ENCODE peak calls at places on chromosome 4, in six cellular contexts. One of them, this sample, is unnamed.

GRCh38 chr4:73723029-73723428 is 17.3 kb upstream of the CXCL8 start:
- DNase-seq in HCT116: no peak
- DNase-seq in K562: no peak
- DNase-seq in GM12878: no peak
- DNase-seq in SK-N-SH: no peak
- DNase-seq in H1: no peak
- DNase-seq in this sample: no peak

GRCh38 chr4:161829631-161830030 is 334.2 kb downstream of the FSTL5 start:
- DNase-seq in HCT116: no peak
- DNase-seq in K562: no peak
- DNase-seq in GM12878: no peak
- DNase-seq in SK-N-SH: no peak
- DNase-seq in H1: no peak
- DNase-seq in this sample: no peak

GRCh38 chr4:120000591-120001296 is 65.9 kb downstream of the MAD2L1 start:
- DNase-seq in HCT116: no peak
- DNase-seq in K562: no peak
- DNase-seq in GM12878: no peak
- DNase-seq in SK-N-SH: no peak
- DNase-seq in H1: no peak
- DNase-seq in this sample: no peak

GRCh38 chr4:88027611-88028608 is 20.5 kb downstream of the PKD2 start:
- DNase-seq in HCT116: no peak
- DNase-seq in K562: no peak
- DNase-seq in GM12878: no peak
- DNase-seq in SK-N-SH: no peak
- DNase-seq in H1: no peak
- DNase-seq in this sample: no peak

GRCh38 chr4:176300565-176300964 is 19.2 kb upstream of the SPCS3 start:
- DNase-seq in HCT116: no peak
- DNase-seq in K562: no peak
- DNase-seq in GM12878: no peak
- DNase-seq in SK-N-SH: no peak
- DNase-seq in H1: no peak
- DNase-seq in this sample: no peak

GRCh38 chr4:110669663-110670062 is 46.8 kb upstream of the PITX2 start:
- DNase-seq in HCT116: no peak
- DNase-seq in K562: no peak
- DNase-seq in GM12878: no peak
- DNase-seq in SK-N-SH: no peak
- DNase-seq in H1: no peak
- DNase-seq in this sample: no peak

GRCh38 chr4:181637186-181638105 is 605.8 kb upstream of the TENM3 start:
- DNase-seq in HCT116: no peak
- DNase-seq in K562: no peak
- DNase-seq in GM12878: no peak
- DNase-seq in SK-N-SH: no peak
- DNase-seq in H1: no peak
- DNase-seq in this sample: no peak

GRCh38 chr4:68176904-68177303 is 47.2 kb upstream of the TMPRSS11F start:
- DNase-seq in HCT116: no peak
- DNase-seq in K562: no peak
- DNase-seq in GM12878: no peak
- DNase-seq in SK-N-SH: no peak
- DNase-seq in H1: no peak
- DNase-seq in this sample: no peak

GRCh38 chr4:61938250-61938846 is 738.2 kb downstream of the ADGRL3 start:
- DNase-seq in HCT116: no peak
- DNase-seq in K562: no peak
- DNase-seq in GM12878: no peak
- DNase-seq in SK-N-SH: peak
- DNase-seq in H1: no peak
- DNase-seq in this sample: no peak

GRCh38 chr4:151055539-151055938 is 40.5 kb upstream of the LRBA start:
- DNase-seq in HCT116: no peak
- DNase-seq in K562: no peak
- DNase-seq in GM12878: no peak
- DNase-seq in SK-N-SH: no peak
- DNase-seq in H1: no peak
- DNase-seq in this sample: no peak

GRCh38 chr4:121633642-121634041 is 63.1 kb downstream of the ANXA5 start:
- DNase-seq in HCT116: no peak
- DNase-seq in K562: no peak
- DNase-seq in GM12878: no peak
- DNase-seq in SK-N-SH: no peak
- DNase-seq in H1: no peak
- DNase-seq in this sample: no peak

GRCh38 chr4:151917145-151917775 is 156.5 kb upstream of the GATB start:
- DNase-seq in HCT116: no peak
- DNase-seq in K562: no peak
- DNase-seq in GM12878: no peak
- DNase-seq in SK-N-SH: no peak
- DNase-seq in H1: no peak
- DNase-seq in this sample: no peak

GRCh38 chr4:158068063-158068462 is 104.8 kb downstream of the GASK1B start:
- DNase-seq in HCT116: no peak
- DNase-seq in K562: no peak
- DNase-seq in GM12878: no peak
- DNase-seq in SK-N-SH: no peak
- DNase-seq in H1: no peak
- DNase-seq in this sample: no peak

GRCh38 chr4:94032754-94033153 is 174.9 kb upstream of the SMARCAD1 start:
- DNase-seq in HCT116: no peak
- DNase-seq in K562: no peak
- DNase-seq in GM12878: no peak
- DNase-seq in SK-N-SH: peak
- DNase-seq in H1: peak
- DNase-seq in this sample: no peak

GRCh38 chr4:188778880-188779279 is 639.6 kb downstream of the TRIML1 start:
- DNase-seq in HCT116: no peak
- DNase-seq in K562: no peak
- DNase-seq in GM12878: no peak
- DNase-seq in SK-N-SH: no peak
- DNase-seq in H1: no peak
- DNase-seq in this sample: no peak

GRCh38 chr4:26104056-26104685 is 190.2 kb downstream of the SMIM20 start:
- DNase-seq in HCT116: no peak
- DNase-seq in K562: no peak
- DNase-seq in GM12878: no peak
- DNase-seq in SK-N-SH: no peak
- DNase-seq in H1: no peak
- DNase-seq in this sample: no peak

GRCh38 chr4:76078033-76078613 is 3.6 kb downstream of the ART3 start:
- DNase-seq in HCT116: no peak
- DNase-seq in K562: no peak
- DNase-seq in GM12878: no peak
- DNase-seq in SK-N-SH: no peak
- DNase-seq in H1: no peak
- DNase-seq in this sample: no peak

GRCh38 chr4:149223659-149224058 is 592.0 kb downstream of the IQCM start:
- DNase-seq in HCT116: no peak
- DNase-seq in K562: no peak
- DNase-seq in GM12878: no peak
- DNase-seq in SK-N-SH: no peak
- DNase-seq in H1: no peak
- DNase-seq in this sample: no peak

GRCh38 chr4:76251448-76252270 is at the start of gene FAM47E:
- DNase-seq in HCT116: no peak
- DNase-seq in K562: peak
- DNase-seq in GM12878: no peak
- DNase-seq in SK-N-SH: peak
- DNase-seq in H1: peak
- DNase-seq in this sample: no peak

GRCh38 chr4:89836031-89836777 is 757 bp downstream of the SNCA start:
- DNase-seq in HCT116: no peak
- DNase-seq in K562: peak
- DNase-seq in GM12878: no peak
- DNase-seq in SK-N-SH: peak
- DNase-seq in H1: peak
- DNase-seq in this sample: no peak

GRCh38 chr4:92012899-92013867 is 290.6 kb upstream of the GRID2 start:
- DNase-seq in HCT116: no peak
- DNase-seq in K562: no peak
- DNase-seq in GM12878: no peak
- DNase-seq in SK-N-SH: no peak
- DNase-seq in H1: peak
- DNase-seq in this sample: no peak

GRCh38 chr4:77358315-77358928 is 201.4 kb downstream of the CCNG2 start:
- DNase-seq in HCT116: peak
- DNase-seq in K562: peak
- DNase-seq in GM12878: no peak
- DNase-seq in SK-N-SH: peak
- DNase-seq in H1: no peak
- DNase-seq in this sample: peak

GRCh38 chr4:177051473-177052060 is 258.1 kb upstream of the NEIL3 start:
- DNase-seq in HCT116: peak
- DNase-seq in K562: peak
- DNase-seq in GM12878: no peak
- DNase-seq in SK-N-SH: peak
- DNase-seq in H1: peak
- DNase-seq in this sample: no peak

GRCh38 chr4:76589872-76590846 is 155.1 kb downstream of the SHROOM3 start:
- DNase-seq in HCT116: peak
- DNase-seq in K562: no peak
- DNase-seq in GM12878: no peak
- DNase-seq in SK-N-SH: peak
- DNase-seq in H1: peak
- DNase-seq in this sample: no peak

GRCh38 chr4:13523591-13524503 is 20.5 kb downstream of the NKX3-2 start:
- DNase-seq in HCT116: no peak
- DNase-seq in K562: no peak
- DNase-seq in GM12878: no peak
- DNase-seq in SK-N-SH: peak
- DNase-seq in H1: peak
- DNase-seq in this sample: no peak

GRCh38 chr4:184434496-184435066 is 39.8 kb downstream of the IRF2 start:
- DNase-seq in HCT116: no peak
- DNase-seq in K562: no peak
- DNase-seq in GM12878: no peak
- DNase-seq in SK-N-SH: no peak
- DNase-seq in H1: no peak
- DNase-seq in this sample: no peak

GRCh38 chr4:16236402-16237023 is 10.2 kb upstream of the TAPT1 start:
- DNase-seq in HCT116: no peak
- DNase-seq in K562: no peak
- DNase-seq in GM12878: no peak
- DNase-seq in SK-N-SH: no peak
- DNase-seq in H1: no peak
- DNase-seq in this sample: no peak

GRCh38 chr4:16238304-16238703 is 12.0 kb upstream of the TAPT1 start:
- DNase-seq in HCT116: no peak
- DNase-seq in K562: no peak
- DNase-seq in GM12878: no peak
- DNase-seq in SK-N-SH: no peak
- DNase-seq in H1: no peak
- DNase-seq in this sample: no peak

GRCh38 chr4:16240300-16240699 is 14.0 kb upstream of the TAPT1 start:
- DNase-seq in HCT116: no peak
- DNase-seq in K562: no peak
- DNase-seq in GM12878: no peak
- DNase-seq in SK-N-SH: no peak
- DNase-seq in H1: no peak
- DNase-seq in this sample: no peak

GRCh38 chr4:16239086-16239485 is 12.8 kb upstream of the TAPT1 start:
- DNase-seq in HCT116: no peak
- DNase-seq in K562: no peak
- DNase-seq in GM12878: no peak
- DNase-seq in SK-N-SH: no peak
- DNase-seq in H1: no peak
- DNase-seq in this sample: no peak

GRCh38 chr4:16237715-16238114 is 11.4 kb upstream of the TAPT1 start:
- DNase-seq in HCT116: no peak
- DNase-seq in K562: no peak
- DNase-seq in GM12878: no peak
- DNase-seq in SK-N-SH: no peak
- DNase-seq in H1: no peak
- DNase-seq in this sample: no peak
- TF ChIP-seq POLR2AphosphoS5 in HCT116: no peak
- TF ChIP-seq POLR2AphosphoS5 in K562: no peak
- TF ChIP-seq POLR2AphosphoS5 in GM12878: no peak
- TF ChIP-seq POLR2AphosphoS5 in SK-N-SH: no peak
- TF ChIP-seq POLR2AphosphoS5 in H1: no peak
- TF ChIP-seq POLR2AphosphoS5 in this sample: no peak

GRCh38 chr4:1041936-1042330 is 30.5 kb downstream of the FGFRL1 start:
- DNase-seq in HCT116: no peak
- DNase-seq in K562: no peak
- DNase-seq in GM12878: no peak
- DNase-seq in SK-N-SH: no peak
- DNase-seq in H1: no peak
- DNase-seq in this sample: no peak
- TF ChIP-seq SIN3A in HCT116: no peak
- TF ChIP-seq SIN3A in K562: no peak
- TF ChIP-seq SIN3A in GM12878: no peak
- TF ChIP-seq SIN3A in SK-N-SH: no peak
- TF ChIP-seq SIN3A in H1: no peak
- TF ChIP-seq SIN3A in this sample: no peak

DNA sequence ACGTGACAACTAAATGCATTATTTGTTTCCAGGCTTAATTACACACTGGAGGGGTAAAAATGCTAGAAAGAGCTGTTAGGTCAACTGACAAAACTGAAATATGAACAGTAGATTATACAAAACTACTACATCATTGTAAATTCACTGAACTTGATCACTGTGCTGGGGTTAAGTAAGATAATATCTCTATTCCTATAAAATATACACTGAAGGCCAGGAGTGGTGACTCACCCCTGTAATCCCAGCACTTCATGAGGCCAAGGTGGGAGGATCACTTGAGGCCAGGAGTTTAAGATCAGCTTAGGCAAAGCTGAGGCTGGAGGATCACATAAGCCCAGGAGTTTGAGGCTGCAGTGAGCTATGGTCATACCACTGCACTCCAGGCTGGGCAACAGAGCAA is 31.8 kb upstream of the NKX6-1 start:
- DNase-seq in HCT116: no peak
- DNase-seq in K562: no peak
- DNase-seq in GM12878: no peak
- DNase-seq in SK-N-SH: no peak
- DNase-seq in H1: no peak
- DNase-seq in this sample: no peak
- TF ChIP-seq POLR2AphosphoS5 in HCT116: no peak
- TF ChIP-seq POLR2AphosphoS5 in K562: no peak
- TF ChIP-seq POLR2AphosphoS5 in GM12878: no peak
- TF ChIP-seq POLR2AphosphoS5 in SK-N-SH: no peak
- TF ChIP-seq POLR2AphosphoS5 in H1: no peak
- TF ChIP-seq POLR2AphosphoS5 in this sample: no peak

DNA sequence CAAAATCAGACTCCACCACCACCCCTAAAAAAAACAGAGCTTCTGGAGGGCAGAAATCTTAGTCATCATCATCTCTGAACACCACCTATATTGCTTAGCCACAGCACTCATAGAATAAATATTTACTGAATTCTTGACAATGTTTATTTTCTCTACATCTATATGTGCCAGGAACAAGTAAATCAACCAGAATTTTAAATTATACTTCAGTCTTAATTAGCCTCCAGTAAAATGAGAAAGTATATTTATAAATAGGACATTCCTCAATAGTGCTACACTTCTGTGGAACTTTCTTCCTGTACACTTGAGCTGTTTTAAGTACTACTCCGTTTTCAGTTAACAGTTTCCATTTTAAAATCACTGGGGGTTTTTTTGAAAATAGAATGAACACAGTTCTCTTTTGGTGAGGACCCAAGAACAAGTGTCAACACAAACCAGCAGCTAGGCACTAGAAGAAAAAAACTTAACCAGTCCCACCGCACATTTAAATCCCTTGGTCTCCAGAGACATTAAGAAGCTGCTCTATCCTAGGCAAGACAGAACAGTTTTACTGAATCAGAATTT is 25.5 kb downstream of the SMIM14 start:
- DNase-seq in HCT116: no peak
- DNase-seq in K562: no peak
- DNase-seq in GM12878: no peak
- DNase-seq in SK-N-SH: no peak
- DNase-seq in H1: no peak
- DNase-seq in this sample: no peak
- TF ChIP-seq SIN3A in HCT116: no peak
- TF ChIP-seq SIN3A in K562: no peak
- TF ChIP-seq SIN3A in GM12878: no peak
- TF ChIP-seq SIN3A in SK-N-SH: no peak
- TF ChIP-seq SIN3A in H1: no peak
- TF ChIP-seq SIN3A in this sample: no peak